ENCODE peak calls at places on chromosome 10, in four cellular contexts. M is IMR-90, Y is OCI-LY7, J is foreskin fibroblast. P is an unnamed sample.

GRCh38 chr10:43606323-43607198 is at the start of gene ZNF485:
- DNase-seq in Y (peak), J (peak), M (peak), P (peak)

GRCh38 chr10:71272122-71272771 is 46.8 kb upstream of the SLC29A3 start:
- DNase-seq in J (peak), M (peak), Y (no peak), P (no peak)

GRCh38 chr10:82453678-82454293 is 578.8 kb downstream of the NRG3 start:
- DNase-seq in M (no peak), J (no peak), Y (no peak), P (no peak)

GRCh38 chr10:43598447-43598846 is 7.8 kb upstream of the ZNF485 start:
- DNase-seq in J (peak), Y (no peak), M (peak), P (no peak)

GRCh38 chr10:96025566-96025965 is 17.8 kb upstream of the CCNJ start:
- DNase-seq in Y (peak), M (peak), J (peak), P (no peak)

GRCh38 chr10:4018054-4018511 is 233.1 kb upstream of the KLF6 start:
- DNase-seq in J (no peak), M (no peak), Y (no peak), P (peak)

GRCh38 chr10:75334720-75335119 is 66.8 kb downstream of the ZNF503 start:
- DNase-seq in M (no peak), J (no peak), Y (no peak), P (no peak)

GRCh38 chr10:104344219-104344618 is 6.0 kb upstream of the ITPRIP start:
- DNase-seq in Y (no peak), J (no peak), M (no peak), P (no peak)

GRCh38 chr10:113454341-113455061 is 98.4 kb upstream of the HABP2 start:
- DNase-seq in Y (peak), M (peak), J (peak), P (no peak)

GRCh38 chr10:43137701-43137970 is 609 bp upstream of the CSGALNACT2 start:
- DNase-seq in J (peak), M (peak), Y (peak), P (no peak)

GRCh38 chr10:9635691-9636090 is 1382.0 kb upstream of the CELF2 start:
- DNase-seq in Y (no peak), J (peak), M (peak), P (no peak)

GRCh38 chr10:114783686-114784085 is 37.9 kb upstream of the FHIP2A start:
- DNase-seq in M (no peak), J (no peak), Y (no peak), P (no peak)

GRCh38 chr10:124240721-124241350 is 147.4 kb upstream of the CHST15 start:
- DNase-seq in Y (no peak), J (no peak), M (no peak), P (no peak)

GRCh38 chr10:112953760-112954159 is 3.7 kb downstream of the TCF7L2 start:
- DNase-seq in J (peak), Y (no peak), M (peak), P (no peak)

GRCh38 chr10:56537984-56538383 is 176.9 kb upstream of the ZWINT start:
- DNase-seq in J (peak), Y (no peak), M (peak), P (peak)

DNA sequence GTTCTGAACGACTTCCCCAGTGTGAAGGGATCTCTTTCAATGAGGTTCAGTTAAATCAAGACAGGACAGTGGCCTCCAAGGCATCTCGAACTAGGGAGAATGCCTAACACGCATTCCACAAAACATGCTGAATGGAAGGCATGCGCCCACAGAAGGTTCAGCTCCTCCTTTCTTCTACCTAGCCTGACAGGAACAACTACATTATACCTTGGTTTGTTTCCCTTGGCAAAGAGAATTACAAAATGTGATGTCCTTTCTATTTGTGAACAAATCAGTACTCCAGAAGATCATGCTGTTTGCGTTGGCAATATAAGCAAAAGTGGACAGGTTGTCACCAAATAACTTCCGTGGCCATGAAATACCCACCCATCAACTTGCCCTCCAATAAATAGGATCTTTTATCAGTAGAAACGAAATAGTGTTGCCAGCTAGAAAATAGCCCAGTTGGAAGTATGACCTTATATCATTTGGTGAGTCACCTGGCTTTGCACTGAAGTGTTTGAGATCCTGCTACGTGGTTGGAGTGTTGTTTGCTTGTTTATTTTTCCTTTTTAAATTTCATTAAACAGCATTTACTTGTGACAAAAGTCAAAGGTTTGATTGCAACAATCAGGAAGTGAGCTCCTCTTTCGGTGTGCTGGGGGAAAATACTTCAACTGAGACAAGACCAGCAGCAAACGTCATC is 117.0 kb upstream of the FAM204A start:
- DNase-seq in M (no peak), J (no peak), Y (no peak), P (no peak)
- H3K4me3 ChIP-seq in M (no peak), J (no peak), Y (no peak), P (no peak)

DNA sequence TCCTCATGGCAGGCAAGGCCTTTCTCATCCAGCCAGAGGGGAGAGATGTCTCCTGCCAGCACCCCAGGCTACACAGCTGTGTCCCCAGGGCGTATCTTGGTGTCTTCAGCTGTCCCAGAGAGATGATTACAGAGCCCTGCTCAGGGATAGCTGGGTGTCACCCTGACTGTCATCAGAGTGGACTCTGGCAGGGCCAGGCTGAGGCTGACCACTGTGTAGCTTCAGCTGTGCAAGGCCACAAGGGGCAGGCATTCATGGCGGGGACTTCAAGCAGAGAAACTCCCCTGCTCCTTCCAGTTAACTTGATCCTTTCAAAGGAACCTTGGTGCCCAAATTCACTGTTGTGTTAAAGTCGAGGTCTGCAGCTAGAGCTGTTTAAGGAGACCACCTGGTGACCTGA is 124.1 kb downstream of the RGS10 start:
- DNase-seq in Y (no peak), M (no peak), J (no peak), P (no peak)
- TF ChIP-seq CTCF in Y (no peak), M (no peak), J (no peak), P (no peak)

DNA sequence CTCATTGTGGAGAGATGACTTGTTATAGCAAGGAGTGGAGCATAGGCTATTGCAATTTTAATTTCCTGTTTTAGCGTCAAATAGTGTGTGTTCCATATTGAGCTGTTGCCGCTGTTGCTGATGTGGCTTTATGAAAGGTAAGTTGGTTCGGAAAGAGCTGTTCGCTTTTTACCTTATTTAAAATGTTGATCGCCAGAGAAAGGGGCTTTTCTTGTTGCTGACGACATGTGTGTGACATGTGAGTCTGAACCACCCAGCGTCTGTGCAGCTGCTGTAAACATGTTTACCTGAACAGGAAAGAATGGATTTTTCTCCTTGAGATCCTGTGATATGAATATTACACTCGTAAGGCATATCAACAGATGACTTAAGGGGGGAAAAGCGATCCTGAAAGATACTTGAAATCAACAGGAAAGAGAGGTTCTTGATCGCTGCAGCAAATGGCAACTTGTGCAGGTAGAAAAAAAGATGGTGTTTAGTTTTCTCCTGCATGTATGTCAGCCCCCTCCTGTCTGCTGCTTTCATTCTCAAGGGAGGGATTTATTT is 2.5 kb downstream of the ZEB1 start:
- DNase-seq in J (no peak), Y (peak), M (peak), P (no peak)
- H3K4me3 ChIP-seq in J (peak), Y (peak), M (peak), P (peak)

GRCh38 chr10:45308707-45309106 is 6.7 kb downstream of the OR13A1 start:
- DNase-seq in J (no peak), M (no peak), Y (peak), P (no peak)
- TF ChIP-seq CTCF in J (no peak), M (no peak), Y (peak), P (no peak)